ENCODE peak calls at places on chromosome 21, in ten cellular contexts. Q, V, M, B, G, U, I, Y, N and L are unnamed samples. For H3K4me1 and H3K9me3, the result is how much of the 10 kb centered on the place peaks cover.

GRCh38 chr21:22561946-22562345 is 1563.7 kb downstream of the NCAM2 start:
- DNase-seq in I (no peak), U (no peak), B (peak), Q (no peak), G (no peak), N (no peak), Y (no peak), V (no peak), M (no peak), L (no peak)

GRCh38 chr21:29416268-29416667 is 117.5 kb downstream of the BACH1 start:
- DNase-seq in M (no peak), Y (no peak), N (no peak), V (no peak), B (no peak), G (no peak), I (no peak), Q (no peak), U (no peak), L (no peak)

GRCh38 chr21:21003701-21004100 is 5.5 kb downstream of the NCAM2 start:
- DNase-seq in Q (peak), U (peak), B (no peak), V (no peak), G (no peak), Y (peak), N (no peak), I (no peak), M (peak), L (peak)

GRCh38 chr21:45035477-45035848 is 38.9 kb upstream of the ADARB1 start:
- DNase-seq in Y (no peak), V (no peak), M (no peak), N (no peak), I (no peak), U (no peak), B (no peak), G (no peak), Q (no peak), L (no peak)

GRCh38 chr21:14308234-14308633 is 74.7 kb downstream of the HSPA13 start:
- DNase-seq in B (no peak), U (no peak), M (no peak), N (no peak), V (no peak), Q (no peak), G (no peak), Y (no peak), I (no peak), L (no peak)

GRCh38 chr21:33300701-33301631 is 23.8 kb upstream of the IFNAR1 start:
- DNase-seq in Y (no peak), I (no peak), B (no peak), N (no peak), G (peak), M (no peak), Q (peak), U (no peak), V (no peak), L (no peak)

GRCh38 chr21:28615276-28615675 is 377.4 kb downstream of the LTN1 start:
- DNase-seq in B (no peak), G (no peak), N (no peak), Y (peak), M (peak), Q (no peak), V (no peak), U (no peak), I (no peak), L (no peak)

GRCh38 chr21:29372063-29372802 is 73.5 kb downstream of the BACH1 start:
- DNase-seq in G (peak), N (peak), Q (peak), U (peak), V (peak), B (no peak), I (peak), M (peak), Y (peak), L (peak)

GRCh38 chr21:28427356-28428022 is 565.2 kb downstream of the LTN1 start:
- DNase-seq in Q (no peak), B (no peak), V (no peak), G (no peak), M (no peak), N (no peak), I (no peak), Y (peak), U (no peak), L (no peak)

GRCh38 chr21:33289199-33289819 is 23.1 kb downstream of the IL10RB start:
- DNase-seq in Q (no peak), I (no peak), U (no peak), V (no peak), G (peak), N (no peak), Y (peak), M (no peak), B (peak), L (no peak)

GRCh38 chr21:36229181-36229580 is 72.6 kb downstream of the DOP1B start:
- DNase-seq in B (no peak), N (no peak), G (no peak), Y (no peak), M (no peak), U (no peak), I (no peak), V (no peak), Q (no peak), L (no peak)

GRCh38 chr21:28152729-28153128 is 839.9 kb downstream of the LTN1 start:
- DNase-seq in G (no peak), Y (peak), M (no peak), I (no peak), B (no peak), N (no peak), Q (no peak), U (no peak), V (no peak), L (no peak)

GRCh38 chr21:25907573-25908275 is 173.0 kb downstream of the GABPA start:
- DNase-seq in Y (no peak), I (no peak), U (no peak), G (no peak), Q (no peak), M (no peak), V (no peak), N (no peak), B (no peak), L (no peak)

GRCh38 chr21:44763451-44764318 is 37.9 kb downstream of the UBE2G2 start:
- DNase-seq in Q (no peak), U (no peak), Y (no peak), V (no peak), G (no peak), N (no peak), I (no peak), B (peak), M (no peak), L (no peak)

GRCh38 chr21:22575165-22575584 is 1577.0 kb downstream of the NCAM2 start:
- DNase-seq in G (no peak), Y (no peak), Q (peak), U (no peak), M (peak), N (no peak), B (no peak), V (no peak), I (no peak), L (peak)

GRCh38 chr21:35614412-35614901 is 445.9 kb downstream of the SETD4 start:
- DNase-seq in M (no peak), B (no peak), N (no peak), Y (peak), U (no peak), G (no peak), Q (peak), V (peak), I (no peak), L (no peak)

GRCh38 chr21:28025111-28025510 is 967.6 kb downstream of the LTN1 start:
- DNase-seq in N (no peak), B (no peak), U (no peak), Q (no peak), Y (no peak), I (no peak), G (no peak), V (no peak), M (no peak), L (no peak)

GRCh38 chr21:35882791-35883240 is 177.5 kb downstream of the SETD4 start:
- DNase-seq in N (no peak), B (no peak), G (no peak), U (peak), Q (no peak), V (no peak), M (no peak), I (no peak), Y (peak), L (no peak)

GRCh38 chr21:39788383-39788782 is 43.4 kb downstream of the IGSF5 start:
- DNase-seq in G (peak), N (peak), M (peak), V (peak), I (peak), Q (peak), B (peak), Y (peak), U (peak), L (no peak)

GRCh38 chr21:44547656-44548331 is 3.5 kb downstream of the KRTAP10-2 start:
- DNase-seq in G (no peak), U (no peak), B (no peak), N (no peak), M (no peak), I (peak), V (no peak), Y (no peak), Q (no peak), L (no peak)

GRCh38 chr21:33731447-33731846 is 89.1 kb downstream of the ITSN1 start:
- DNase-seq in N (no peak), G (no peak), M (no peak), U (no peak), Q (no peak), I (no peak), Y (no peak), V (no peak), B (no peak), L (no peak)

GRCh38 chr21:36005018-36005417 is 55.3 kb downstream of the SETD4 start:
- DNase-seq in I (no peak), Y (peak), M (no peak), B (no peak), N (no peak), U (no peak), G (no peak), V (no peak), Q (peak), L (no peak)

GRCh38 chr21:34795152-34796141 is 126.7 kb downstream of the CLIC6 start:
- DNase-seq in V (no peak), Q (no peak), U (peak), N (peak), G (no peak), M (no peak), Y (peak), B (no peak), I (no peak), L (no peak)

GRCh38 chr21:25039461-25040380 is 567.6 kb downstream of the MRPL39 start:
- DNase-seq in I (no peak), V (no peak), U (no peak), G (no peak), M (peak), N (no peak), Y (peak), B (no peak), Q (no peak), L (peak)

GRCh38 chr21:33402011-33402979 is 918 bp upstream of the IFNGR2 start:
- DNase-seq in I (peak), N (peak), B (peak), G (peak), Y (peak), M (peak), U (no peak), Q (peak), V (no peak), L (no peak)

GRCh38 chr21:44962481-44962966 is 22.7 kb downstream of the SLX9 start:
- DNase-seq in V (no peak), Q (no peak), G (peak), N (no peak), B (no peak), M (no peak), U (no peak), I (no peak), Y (peak), L (no peak)

GRCh38 chr21:26443867-26444266 is 129.2 kb downstream of the CYYR1 start:
- DNase-seq in U (no peak), Y (no peak), V (no peak), Q (no peak), M (no peak), G (no peak), B (no peak), I (no peak), N (no peak), L (no peak)

GRCh38 chr21:44462090-44462833 is 7.0 kb downstream of the LRRC3 start:
- DNase-seq in M (no peak), V (no peak), B (no peak), N (no peak), Q (no peak), G (no peak), U (no peak), I (no peak), Y (no peak), L (no peak)

GRCh38 chr21:31514598-31514997 is 144.9 kb upstream of the SOD1 start:
- DNase-seq in B (no peak), I (no peak), G (no peak), V (no peak), N (no peak), U (no peak), Y (no peak), M (peak), Q (no peak), L (no peak)

GRCh38 chr21:34344584-34344983 is 19.2 kb upstream of the KCNE2 start:
- DNase-seq in Q (no peak), B (no peak), Y (peak), V (no peak), U (no peak), N (no peak), I (no peak), M (no peak), G (no peak), L (no peak)

GRCh38 chr21:30831194-30831765 is 1.7 kb upstream of the KRTAP7-1 start:
- DNase-seq in V (no peak), G (no peak), N (no peak), B (no peak), I (no peak), M (peak), U (peak), Y (no peak), Q (peak), L (no peak)

GRCh38 chr21:44395260-44395659 is 41.8 kb downstream of the TRPM2 start:
- DNase-seq in I (no peak), Y (no peak), N (no peak), V (no peak), Q (no peak), M (peak), G (peak), U (no peak), B (peak), L (no peak)

GRCh38 chr21:34073749-34074282 is 438 bp downstream of the MRPS6 start:
- DNase-seq in I (no peak), M (peak), N (no peak), V (no peak), B (peak), G (peak), U (no peak), Q (peak), Y (no peak), L (no peak)

GRCh38 chr21:44970766-44971671 is 31.2 kb downstream of the SLX9 start:
- DNase-seq in Y (no peak), U (no peak), B (peak), I (no peak), M (no peak), N (no peak), V (no peak), Q (no peak), G (no peak), L (no peak)

GRCh38 chr21:26374817-26375216 is 198.3 kb downstream of the CYYR1 start:
- DNase-seq in Y (no peak), I (no peak), U (no peak), N (no peak), G (no peak), M (no peak), V (no peak), Q (no peak), B (no peak), L (no peak)

GRCh38 chr21:31596055-31596454 is 63.4 kb upstream of the SOD1 start:
- DNase-seq in I (no peak), B (peak), N (no peak), V (no peak), G (no peak), U (no peak), Y (no peak), Q (no peak), M (no peak), L (no peak)

GRCh38 chr21:20720623-20721022 is 277.6 kb upstream of the NCAM2 start:
- DNase-seq in V (no peak), B (no peak), M (no peak), Y (no peak), N (no peak), G (no peak), U (no peak), Q (no peak), I (no peak), L (no peak)

GRCh38 chr21:34885125-34885524 is 164.0 kb downstream of the RUNX1 start:
- DNase-seq in V (no peak), I (no peak), Q (peak), U (no peak), N (no peak), Y (no peak), M (peak), B (no peak), G (no peak), L (peak)

GRCh38 chr21:37398697-37399096 is 32.1 kb downstream of the DYRK1A start:
- DNase-seq in N (no peak), V (no peak), Q (no peak), I (no peak), B (no peak), U (no peak), Y (no peak), M (no peak), G (no peak), L (no peak)
- H3K4me1 ChIP-seq in N (under half), V (under half), Q (under half), I (under half), B (under half), U (under half), Y (under half), M (under half), G (under half), L (under half)

GRCh38 chr21:38228115-38228514 is 28.7 kb upstream of the KCNJ15 start:
- DNase-seq in Y (no peak), G (no peak), V (no peak), M (no peak), N (no peak), U (no peak), Q (no peak), I (peak), B (no peak), L (no peak)
- H3K9me3 ChIP-seq in Y (under half), G (under half), V (under half), M (under half), N (half or more), U (half or more), Q (under half), I (under half), B (under half), L (under half)

GRCh38 chr21:43323244-43324005 is 103.5 kb downstream of the SIK1 start:
- DNase-seq in V (no peak), B (peak), M (no peak), Y (no peak), U (no peak), I (peak), G (no peak), N (no peak), Q (no peak), L (no peak)

GRCh38 chr21:43325968-43326367 is 101.0 kb downstream of the SIK1 start:
- DNase-seq in V (no peak), M (no peak), Q (no peak), G (no peak), N (no peak), B (no peak), Y (no peak), U (no peak), I (no peak), L (no peak)

GRCh38 chr21:43322805-43323204 is 104.1 kb downstream of the SIK1 start:
- DNase-seq in I (no peak), G (no peak), Y (peak), B (no peak), Q (no peak), U (no peak), N (no peak), V (no peak), M (no peak), L (no peak)

GRCh38 chr21:43324596-43324995 is 102.3 kb downstream of the SIK1 start:
- DNase-seq in G (no peak), U (no peak), Y (no peak), Q (no peak), M (no peak), I (no peak), V (no peak), N (no peak), B (peak), L (no peak)

GRCh38 chr21:43325036-43325435 is 101.9 kb downstream of the SIK1 start:
- DNase-seq in M (no peak), G (no peak), Q (no peak), N (no peak), I (no peak), V (no peak), Y (no peak), B (peak), U (no peak), L (no peak)
- H3K4me1 ChIP-seq in M (under half), G (under half), Q (under half), N (under half), I (under half), V (under half), Y (under half), B (under half), U (under half), L (under half)

GRCh38 chr21:15539376-15539775 is 190.4 kb upstream of the USP25 start:
- DNase-seq in G (no peak), U (no peak), B (no peak), I (no peak), Y (no peak), N (no peak), V (no peak), M (no peak), Q (no peak), L (no peak)

DNA sequence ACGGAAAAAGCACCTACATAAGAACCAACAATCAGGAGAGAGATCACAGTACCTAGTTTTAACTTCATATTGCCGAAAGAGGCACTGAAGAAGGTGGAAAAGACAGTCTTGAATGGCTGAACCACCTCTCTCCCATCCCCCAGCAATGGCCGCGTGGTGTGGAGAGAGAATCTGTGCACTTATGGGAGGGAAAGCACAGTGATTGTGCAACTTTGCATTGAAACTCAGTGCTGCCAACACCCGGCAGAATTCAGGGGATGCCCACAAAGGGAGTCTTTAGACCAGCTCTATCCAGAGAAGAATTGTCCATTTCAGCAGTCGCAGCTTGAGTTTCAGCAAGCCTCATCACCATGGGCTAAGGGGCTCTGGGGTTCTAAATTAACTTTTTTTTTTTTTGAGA is 186.3 kb upstream of the USP25 start:
- DNase-seq in G (no peak), U (peak), Q (no peak), M (no peak), B (no peak), I (no peak), V (no peak), Y (no peak), N (no peak), L (no peak)
- H3K9me3 ChIP-seq in G (under half), U (under half), Q (under half), M (under half), B (under half), I (under half), V (under half), Y (under half), N (under half), L (under half)

DNA sequence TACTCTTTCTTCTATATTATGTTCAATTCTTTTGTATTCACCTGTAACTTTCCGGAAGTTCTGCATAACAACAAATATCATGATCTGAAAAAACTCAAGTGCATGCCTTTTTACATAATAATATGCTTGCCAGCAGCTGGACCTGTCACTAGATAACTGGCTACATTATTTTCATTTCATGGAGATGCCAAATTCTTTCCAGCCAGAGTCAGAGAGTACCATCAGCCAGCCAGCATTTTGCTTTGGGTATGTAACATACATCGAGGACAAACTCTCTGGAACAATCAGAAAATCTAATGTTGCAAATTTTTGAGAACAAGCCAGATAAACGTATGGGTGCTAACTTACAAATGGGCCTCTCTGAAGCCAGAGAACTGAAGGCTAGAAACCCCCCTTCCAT is 76.4 kb upstream of the BACE2 start:
- DNase-seq in M (no peak), Y (no peak), B (no peak), V (no peak), G (no peak), Q (no peak), N (no peak), U (no peak), I (no peak), L (no peak)
- H3K4me1 ChIP-seq in M (under half), Y (under half), B (under half), V (under half), G (under half), Q (under half), N (under half), U (under half), I (under half), L (under half)

GRCh38 chr21:9737871-9738520 is 783.4 kb upstream of the TPTE start:
- DNase-seq in N (no peak), Q (no peak), Y (no peak), G (no peak), I (peak), U (no peak), B (no peak), M (no peak), V (no peak), L (no peak)

GRCh38 chr21:9738527-9738926 is 782.9 kb upstream of the TPTE start:
- DNase-seq in U (no peak), V (no peak), Y (no peak), Q (no peak), I (peak), M (no peak), G (peak), B (no peak), N (no peak), L (no peak)

GRCh38 chr21:9739240-9739639 is 782.1 kb upstream of the TPTE start:
- DNase-seq in B (peak), M (no peak), U (no peak), V (no peak), N (no peak), G (no peak), Y (no peak), Q (no peak), I (peak), L (no peak)

GRCh38 chr21:9730866-9731265 is 790.5 kb upstream of the TPTE start:
- DNase-seq in M (no peak), Y (no peak), B (no peak), V (no peak), N (no peak), U (no peak), G (peak), I (peak), Q (no peak), L (no peak)

GRCh38 chr21:9735421-9735961 is 785.9 kb upstream of the TPTE start:
- DNase-seq in Q (no peak), Y (no peak), B (peak), U (no peak), V (no peak), N (no peak), I (peak), M (no peak), G (peak), L (no peak)
- H3K9me3 ChIP-seq in Q (under half), Y (under half), B (under half), U (half or more), V (under half), N (under half), I (under half), M (half or more), G (under half), L (under half)